ENCODE peak calls at places on chromosome 9, in ten cellular contexts. D is heart left ventricle, Q is DND-41, J is H9, O is breast epithelium, E is A549, C is cardiac muscle cell, Z is GM12878, V is lung, W is A673. U is an unnamed sample.

GRCh38 chr9:13758876-13759275 is 479.4 kb upstream of the MPDZ start:
- DNase-seq in D (peak; percentile 48), Q (no peak), J (no peak), O (no peak), E (no peak), C (no peak), Z (no peak), V (no peak), W (no peak), U (no peak)

GRCh38 chr9:16150501-16150900 is 597.7 kb downstream of the CCDC171 start:
- DNase-seq in D (peak; percentile 55), Q (no peak), J (no peak), O (no peak), E (no peak), C (peak; percentile 88), Z (no peak), V (no peak), W (no peak), U (no peak)

GRCh38 chr9:69932901-69933300 is 110.7 kb upstream of the MAMDC2 start:
- DNase-seq in D (no peak), Q (no peak), J (peak; percentile 37), O (no peak), E (peak; percentile 54), C (no peak), Z (no peak), V (no peak), W (peak; percentile 60), U (no peak)

GRCh38 chr9:81548911-81549310 is 140.4 kb downstream of the TLE1 start:
- DNase-seq in D (no peak), Q (no peak), J (no peak), O (no peak), E (no peak), C (no peak), Z (no peak), V (no peak), W (no peak), U (no peak)

GRCh38 chr9:33300546-33300945 is 10.2 kb downstream of the NFX1 start:
- DNase-seq in D (no peak), Q (no peak), J (no peak), O (no peak), E (no peak), C (no peak), Z (no peak), V (no peak), W (no peak), U (no peak)

GRCh38 chr9:5851445-5851844 is 18.5 kb upstream of the ERMP1 start:
- DNase-seq in D (no peak), Q (no peak), J (no peak), O (no peak), E (no peak), C (no peak), Z (peak; percentile 90), V (no peak), W (no peak), U (no peak)

GRCh38 chr9:3491450-3491849 is 34.4 kb downstream of the RFX3 start:
- DNase-seq in D (no peak), Q (no peak), J (no peak), O (no peak), E (no peak), C (no peak), Z (no peak), V (no peak), W (no peak), U (no peak)

GRCh38 chr9:123710299-123710698 is 219.6 kb downstream of the DENND1A start:
- DNase-seq in D (no peak), Q (no peak), J (no peak), O (no peak), E (peak; percentile 60), C (no peak), Z (no peak), V (no peak), W (no peak), U (peak; percentile 68)

GRCh38 chr9:11933926-11934325 is 759.3 kb upstream of the TYRP1 start:
- DNase-seq in D (no peak), Q (no peak), J (no peak), O (no peak), E (no peak), C (no peak), Z (no peak), V (no peak), W (peak; percentile 31), U (no peak)

GRCh38 chr9:107872457-107873192 is 383.1 kb upstream of the KLF4 start:
- DNase-seq in D (no peak), Q (no peak), J (peak; percentile 53), O (no peak), E (no peak), C (no peak), Z (no peak), V (no peak), W (no peak), U (no peak)

GRCh38 chr9:97767891-97768290 is 70.8 kb upstream of the XPA start:
- DNase-seq in D (no peak), Q (no peak), J (no peak), O (no peak), E (no peak), C (no peak), Z (no peak), V (no peak), W (no peak), U (no peak)

GRCh38 chr9:98317134-98317857 is 61.8 kb upstream of the TBC1D2 start:
- DNase-seq in D (no peak), Q (no peak), J (no peak), O (no peak), E (no peak), C (no peak), Z (no peak), V (no peak), W (no peak), U (no peak)

GRCh38 chr9:120882935-120883607 is 6.1 kb upstream of the PHF19 start:
- DNase-seq in D (no peak), Q (no peak), J (no peak), O (no peak), E (no peak), C (no peak), Z (no peak), V (no peak), W (no peak), U (no peak)

GRCh38 chr9:91047993-91048607 is 246.5 kb downstream of the SYK start:
- DNase-seq in D (no peak), Q (no peak), J (no peak), O (no peak), E (no peak), C (no peak), Z (no peak), V (peak; percentile 25), W (no peak), U (peak; percentile 67)

GRCh38 chr9:22265038-22265437 is 181.6 kb upstream of the DMRTA1 start:
- DNase-seq in D (no peak), Q (no peak), J (no peak), O (no peak), E (no peak), C (no peak), Z (no peak), V (no peak), W (no peak), U (no peak)

GRCh38 chr9:38439916-38440301 is 15.7 kb upstream of the IGFBPL1 start:
- DNase-seq in D (no peak), Q (no peak), J (no peak), O (no peak), E (no peak), C (no peak), Z (no peak), V (no peak), W (no peak), U (no peak)

GRCh38 chr9:79829566-79830347 is 258.0 kb downstream of the TLE4 start:
- DNase-seq in D (no peak), Q (no peak), J (no peak), O (no peak), E (no peak), C (no peak), Z (no peak), V (no peak), W (no peak), U (no peak)
- H3K9me3 ChIP-seq in D (no peaks in the 10 kb centered on the region), Q (no peaks in the 10 kb centered on the region), J (no peaks in the 10 kb centered on the region), O (peaks cover 6% of the 10 kb centered on the region), E (no peaks in the 10 kb centered on the region), C (no peaks in the 10 kb centered on the region), Z (no peaks in the 10 kb centered on the region), V (no peaks in the 10 kb centered on the region), W (no peaks in the 10 kb centered on the region), U (no peaks in the 10 kb centered on the region)

DNA sequence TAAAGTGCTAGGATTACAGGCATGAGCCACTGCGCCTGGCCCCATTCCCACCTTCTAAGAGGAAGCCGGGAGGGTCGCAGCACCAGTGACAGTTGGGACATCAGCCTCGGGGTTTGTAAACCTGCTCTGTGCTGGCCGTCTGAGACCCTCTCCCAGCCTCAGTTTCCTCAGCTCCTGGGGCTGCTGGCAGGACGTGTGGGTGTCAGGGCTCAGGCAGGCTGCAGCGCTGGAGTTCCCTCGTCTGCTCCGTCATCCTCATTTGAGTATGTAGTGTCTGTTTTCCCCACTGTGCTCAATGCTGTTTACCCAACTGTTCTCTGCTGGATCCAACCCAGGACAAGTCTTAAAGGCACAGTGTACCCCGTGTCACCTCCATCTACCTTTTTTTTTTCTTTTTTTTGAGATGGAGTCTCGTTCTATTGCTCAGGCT is 2.0 kb upstream of the NINJ1 start:
- DNase-seq in D (no peak), Q (no peak), J (no peak), O (no peak), E (peak; percentile 56), C (no peak), Z (no peak), V (no peak), W (no peak), U (no peak)
- H3K4me1 ChIP-seq in D (peaks cover 26% of the 10 kb centered on the region), Q (peaks cover 30% of the 10 kb centered on the region), J (no peaks in the 10 kb centered on the region), O (peaks cover 14% of the 10 kb centered on the region), E (peaks cover 32% of the 10 kb centered on the region), C (peaks cover 8% of the 10 kb centered on the region), Z (peaks cover 28% of the 10 kb centered on the region), V (peaks cover 24% of the 10 kb centered on the region), W (peaks cover 10% of the 10 kb centered on the region), U (peaks cover 66% of the 10 kb centered on the region)

DNA sequence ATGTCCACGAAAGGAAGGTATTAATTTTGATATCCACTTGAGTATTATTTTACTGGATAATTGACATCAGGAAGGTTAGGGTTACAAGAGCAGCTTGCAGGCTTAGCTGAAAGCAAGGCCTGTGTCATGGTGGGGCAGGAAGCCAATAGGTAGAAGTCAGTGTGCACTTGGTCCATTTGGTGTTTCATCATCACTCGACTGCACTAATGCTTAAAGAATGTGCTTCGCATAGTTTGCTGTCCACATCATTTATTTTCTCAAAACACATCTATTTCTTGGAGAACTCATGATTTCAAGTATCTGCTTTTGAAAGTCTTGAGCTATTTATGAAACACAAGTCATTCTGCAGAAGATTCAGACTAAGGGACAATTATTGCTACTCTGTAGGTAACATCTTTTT is 59.6 kb upstream of the GNA14 start:
- DNase-seq in D (peak; percentile 73), Q (no peak), J (no peak), O (peak; percentile 59), E (peak; percentile 82), C (no peak), Z (no peak), V (peak; percentile 81), W (peak; percentile 49), U (peak; percentile 84)
- H3K9me3 ChIP-seq in D (no peaks in the 10 kb centered on the region), Q (no peaks in the 10 kb centered on the region), J (peaks cover 5% of the 10 kb centered on the region), O (no peaks in the 10 kb centered on the region), E (peaks cover 9% of the 10 kb centered on the region), C (no peaks in the 10 kb centered on the region), Z (no peaks in the 10 kb centered on the region), V (peaks cover 4% of the 10 kb centered on the region), W (peaks cover 6% of the 10 kb centered on the region), U (no peaks in the 10 kb centered on the region)

GRCh38 chr9:125544474-125544873 is 162.5 kb downstream of the MAPKAP1 start:
- DNase-seq in D (no peak), Q (no peak), J (no peak), O (no peak), E (no peak), C (no peak), Z (no peak), V (no peak), W (no peak), U (no peak)
- H3K4me1 ChIP-seq in D (peaks cover 45% of the 10 kb centered on the region), Q (no peaks in the 10 kb centered on the region), J (no peaks in the 10 kb centered on the region), O (peaks cover 7% of the 10 kb centered on the region), E (peaks cover 33% of the 10 kb centered on the region), C (peaks cover 55% of the 10 kb centered on the region), Z (no peaks in the 10 kb centered on the region), V (peaks cover 9% of the 10 kb centered on the region), W (peaks cover 18% of the 10 kb centered on the region), U (peaks cover 8% of the 10 kb centered on the region)

GRCh38 chr9:125455876-125456275 is 194.2 kb downstream of the GAPVD1 start:
- DNase-seq in D (no peak), Q (no peak), J (no peak), O (no peak), E (no peak), C (no peak), Z (no peak), V (no peak), W (no peak), U (no peak)
- H3K9me3 ChIP-seq in D (no peaks in the 10 kb centered on the region), Q (peaks cover 12% of the 10 kb centered on the region), J (peaks cover 16% of the 10 kb centered on the region), O (no peaks in the 10 kb centered on the region), E (peaks cover 19% of the 10 kb centered on the region), C (no peaks in the 10 kb centered on the region), Z (peaks cover 13% of the 10 kb centered on the region), V (no peaks in the 10 kb centered on the region), W (peaks cover 16% of the 10 kb centered on the region), U (peaks cover 9% of the 10 kb centered on the region)